ENCODE peak calls at places on chromosome 4, in seven cellular contexts. V, A, X, R, L, Z and I are unnamed samples.

GRCh38 chr4:88765729-88766128 is 68.1 kb upstream of the NAP1L5 start:
- DNase-seq in V (no peak), A (peak), X (peak), R (peak), L (no peak), Z (no peak), I (no peak)

GRCh38 chr4:130985371-130985770 is 1889.4 kb downstream of the C4orf33 start:
- DNase-seq in V (no peak), A (no peak), X (peak), R (no peak), L (no peak), Z (peak), I (no peak)

GRCh38 chr4:169634975-169635374 is 14.6 kb downstream of the CLCN3 start:
- DNase-seq in V (no peak), A (no peak), X (no peak), R (no peak), L (no peak), Z (no peak), I (no peak)

GRCh38 chr4:62816566-62816965 is 1592.7 kb downstream of the TECRL start:
- DNase-seq in V (no peak), A (no peak), X (no peak), R (no peak), L (no peak), Z (no peak), I (no peak)

GRCh38 chr4:153222790-153223417 is 18.7 kb downstream of the TRIM2 start:
- DNase-seq in V (no peak), A (peak), X (peak), R (peak), L (peak), Z (no peak), I (peak)

GRCh38 chr4:122759639-122760310 is 27.3 kb downstream of the BBS12 start:
- DNase-seq in V (no peak), A (peak), X (no peak), R (no peak), L (no peak), Z (no peak), I (no peak)

GRCh38 chr4:151668687-151669402 is 92.0 kb downstream of the GATB start:
- DNase-seq in V (no peak), A (peak), X (no peak), R (no peak), L (no peak), Z (no peak), I (no peak)

GRCh38 chr4:30536231-30536630 is 183.9 kb upstream of the PCDH7 start:
- DNase-seq in V (no peak), A (peak), X (no peak), R (peak), L (no peak), Z (no peak), I (no peak)

GRCh38 chr4:119525005-119525749 is 103.4 kb downstream of the PDE5A start:
- DNase-seq in V (no peak), A (peak), X (no peak), R (peak), L (no peak), Z (no peak), I (no peak)

GRCh38 chr4:55366621-55367020 is 20.6 kb downstream of the SRD5A3 start:
- DNase-seq in V (no peak), A (no peak), X (no peak), R (no peak), L (no peak), Z (no peak), I (no peak)
- H3K4me2 ChIP-seq in V (no peak), A (no peak), X (no peak), R (no peak), L (no peak), Z (no peak), I (no peak)

GRCh38 chr4:11746734-11747133 is 318.0 kb upstream of the HS3ST1 start:
- DNase-seq in V (no peak), A (no peak), X (no peak), R (no peak), L (no peak), Z (no peak), I (no peak)
- H3K27ac ChIP-seq in V (no peak), A (no peak), X (no peak), R (no peak), L (no peak), Z (no peak), I (no peak)

GRCh38 chr4:186946682-186947294 is 223.1 kb upstream of the FAT1 start:
- DNase-seq in V (peak), A (peak), X (peak), R (peak), L (peak), Z (no peak), I (peak)
- H3K4ac ChIP-seq in V (no peak), A (peak), X (no peak), R (no peak), L (no peak), Z (no peak), I (no peak)

GRCh38 chr4:24321637-24322036 is 262.7 kb downstream of the DHX15 start:
- DNase-seq in V (no peak), A (no peak), X (peak), R (no peak), L (no peak), Z (peak), I (no peak)
- H3K4me2 ChIP-seq in V (peak), A (no peak), X (no peak), R (no peak), L (no peak), Z (peak), I (peak)

GRCh38 chr4:110198472-110199419 is at the start of gene ELOVL6:
- DNase-seq in V (peak), A (peak), X (peak), R (peak), L (peak), Z (peak), I (peak)
- H3K27ac ChIP-seq in V (peak), A (peak), X (peak), R (peak), L (peak), Z (peak), I (peak)

GRCh38 chr4:110196871-110197420 is 1.5 kb downstream of the ELOVL6 start:
- DNase-seq in V (no peak), A (peak), X (peak), R (no peak), L (peak), Z (no peak), I (peak)

GRCh38 chr4:110193822-110194761 is 4.3 kb downstream of the ELOVL6 start:
- DNase-seq in V (peak), A (peak), X (peak), R (peak), L (peak), Z (peak), I (peak)

GRCh38 chr4:110195561-110196205 is 2.7 kb downstream of the ELOVL6 start:
- DNase-seq in V (no peak), A (peak), X (peak), R (peak), L (no peak), Z (no peak), I (no peak)

GRCh38 chr4:110197421-110198398 is 705 bp downstream of the ELOVL6 start:
- DNase-seq in V (no peak), A (peak), X (peak), R (peak), L (no peak), Z (no peak), I (peak)

GRCh38 chr4:110196206-110196870 is 2.1 kb downstream of the ELOVL6 start:
- DNase-seq in V (no peak), A (peak), X (peak), R (peak), L (peak), Z (peak), I (peak)
- H3K4ac ChIP-seq in V (peak), A (peak), X (peak), R (peak), L (peak), Z (no peak), I (no peak)

GRCh38 chr4:141174457-141174856 is 41.2 kb upstream of the RNF150 start:
- DNase-seq in V (no peak), A (no peak), X (no peak), R (no peak), L (no peak), Z (no peak), I (no peak)
- H3K4me2 ChIP-seq in V (no peak), A (no peak), X (no peak), R (no peak), L (no peak), Z (no peak), I (no peak)